ENCODE peak calls at places on chromosome 19, in six cellular contexts. U, X, N, S, M and C are unnamed samples.

GRCh38 chr19:917323-918151 is at the start of gene KISS1R:
- DNase-seq in U (no peak), X (peak; percentile 42), N (no peak), S (peak; percentile 55), M (peak; percentile 75), C (peak; percentile 83)

GRCh38 chr19:1082928-1083816 is 12.0 kb downstream of the POLR2E start:
- DNase-seq in U (no peak), X (no peak), N (no peak), S (no peak), M (no peak), C (no peak)

GRCh38 chr19:18253716-18254115 is 20.5 kb downstream of the IQCN start:
- DNase-seq in U (no peak), X (no peak), N (no peak), S (no peak), M (no peak), C (no peak)

GRCh38 chr19:48965806-48966540 is 864 bp downstream of the FTL start:
- DNase-seq in U (peak; percentile 88), X (peak; percentile 88), N (peak; percentile 73), S (peak; percentile 81), M (peak; percentile 89), C (peak; percentile 91)

GRCh38 chr19:35883920-35884319 is 15.5 kb downstream of the APLP1 start:
- DNase-seq in U (no peak), X (no peak), N (no peak), S (no peak), M (no peak), C (no peak)

GRCh38 chr19:16154557-16154956 is 11.1 kb downstream of the HSH2D start:
- DNase-seq in U (no peak), X (no peak), N (no peak), S (no peak), M (no peak), C (no peak)

GRCh38 chr19:51002542-51003311 is 1.3 kb upstream of the KLK8 start:
- DNase-seq in U (no peak), X (peak; percentile 20), N (no peak), S (no peak), M (peak; percentile 40), C (peak; percentile 72)

GRCh38 chr19:13127051-13127450 is 9.0 kb downstream of the NACC1 start:
- DNase-seq in U (no peak), X (no peak), N (no peak), S (no peak), M (no peak), C (no peak)

GRCh38 chr19:18159810-18160209 is 6.8 kb downstream of the PIK3R2 start:
- DNase-seq in U (no peak), X (no peak), N (no peak), S (no peak), M (no peak), C (no peak)

GRCh38 chr19:4452230-4452990 is 5.2 kb downstream of the UBXN6 start:
- DNase-seq in U (no peak), X (no peak), N (no peak), S (no peak), M (no peak), C (no peak)

GRCh38 chr19:40270362-40271089 is 14.6 kb downstream of the AKT2 start:
- DNase-seq in U (no peak), X (no peak), N (no peak), S (no peak), M (no peak), C (no peak)

GRCh38 chr19:52648336-52648990 is 10.3 kb upstream of the ZNF83 start:
- DNase-seq in U (no peak), X (no peak), N (no peak), S (no peak), M (no peak), C (no peak)

GRCh38 chr19:33186431-33186830 is 7.7 kb upstream of the LRP3 start:
- DNase-seq in U (no peak), X (no peak), N (no peak), S (no peak), M (no peak), C (no peak)

GRCh38 chr19:51687791-51688664 is 5.1 kb upstream of the SPACA6 start:
- DNase-seq in U (peak; percentile 59), X (peak; percentile 59), N (no peak), S (no peak), M (no peak), C (no peak)

GRCh38 chr19:53308339-53308811 is 25.2 kb upstream of the ZNF845 start:
- DNase-seq in U (no peak), X (no peak), N (no peak), S (peak; percentile 26), M (no peak), C (peak; percentile 12)

GRCh38 chr19:45191324-45191845 is 12.8 kb downstream of the BLOC1S3 start:
- DNase-seq in U (no peak), X (no peak), N (no peak), S (no peak), M (no peak), C (no peak)

GRCh38 chr19:6970021-6970420 is 51.2 kb downstream of the MBD3L2B start:
- DNase-seq in U (peak; percentile 90), X (no peak), N (no peak), S (no peak), M (no peak), C (no peak)

GRCh38 chr19:45500918-45501729 is 2.9 kb downstream of the PPM1N start:
- DNase-seq in U (no peak), X (no peak), N (no peak), S (no peak), M (no peak), C (no peak)

GRCh38 chr19:18856385-18857126 is 24.8 kb downstream of the UPF1 start:
- DNase-seq in U (no peak), X (no peak), N (no peak), S (no peak), M (no peak), C (peak; percentile 18)

GRCh38 chr19:40921005-40921897 is 39.2 kb upstream of the CYP2A7 start:
- DNase-seq in U (no peak), X (peak; percentile 73), N (no peak), S (no peak), M (no peak), C (no peak)

GRCh38 chr19:17365361-17365760 is 11.8 kb downstream of the PLVAP start:
- DNase-seq in U (no peak), X (no peak), N (no peak), S (no peak), M (no peak), C (no peak)

GRCh38 chr19:55117063-55117635 is 288 bp downstream of the PPP1R12C start:
- DNase-seq in U (no peak), X (no peak), N (no peak), S (no peak), M (no peak), C (peak; percentile 76)

GRCh38 chr19:10454267-10454666 is 33.9 kb downstream of the PDE4A start:
- DNase-seq in U (no peak), X (no peak), N (no peak), S (peak; percentile 40), M (no peak), C (peak; percentile 36)

GRCh38 chr19:40741527-40742390 is 8.5 kb downstream of the ACTMAP start:
- DNase-seq in U (no peak), X (no peak), N (no peak), S (no peak), M (no peak), C (no peak)

GRCh38 chr19:14073232-14073924 is 792 bp downstream of the MISP3 start:
- DNase-seq in U (no peak), X (peak; percentile 81), N (peak; percentile 54), S (peak; percentile 73), M (peak; percentile 85), C (peak; percentile 89)

GRCh38 chr19:19524053-19524452 is 4.7 kb upstream of the YJEFN3 start:
- DNase-seq in U (no peak), X (no peak), N (no peak), S (no peak), M (no peak), C (no peak)

GRCh38 chr19:19570561-19570960 is 32.5 kb downstream of the CILP2 start:
- DNase-seq in U (no peak), X (no peak), N (no peak), S (no peak), M (no peak), C (no peak)

GRCh38 chr19:20840371-20840770 is 64.3 kb downstream of the ZNF66 start:
- DNase-seq in U (no peak), X (no peak), N (no peak), S (no peak), M (no peak), C (no peak)

GRCh38 chr19:2180881-2181617 is 17.3 kb downstream of the DOT1L start:
- DNase-seq in U (no peak), X (no peak), N (no peak), S (no peak), M (peak; percentile 7), C (no peak)

GRCh38 chr19:10742494-10742893 is 24.6 kb downstream of the DNM2 start:
- DNase-seq in U (no peak), X (peak; percentile 56), N (no peak), S (no peak), M (no peak), C (no peak)

GRCh38 chr19:12295191-12295590 is 508 bp upstream of the ZNF44 start:
- DNase-seq in U (no peak), X (no peak), N (no peak), S (no peak), M (no peak), C (no peak)

GRCh38 chr19:9885077-9885552 is 50.0 kb downstream of the PIN1 start:
- DNase-seq in U (no peak), X (no peak), N (no peak), S (no peak), M (no peak), C (no peak)

GRCh38 chr19:19597809-19598306 is 20.6 kb downstream of the PBX4 start:
- DNase-seq in U (no peak), X (no peak), N (no peak), S (no peak), M (peak; percentile 80), C (no peak)

GRCh38 chr19:11540642-11541041 is 2.0 kb downstream of the CNN1 start:
- DNase-seq in U (no peak), X (peak; percentile 29), N (no peak), S (no peak), M (no peak), C (no peak)